ENCODE peak calls at places on chromosomes 2 and 18, in five cellular contexts. I is iPS DF 19.7; T is progenitor cell of endocrine pancreas; L is CD8-positive, alpha-beta memory T cell; W is activated CD8-positive, alpha-beta memory T cell treated with anti-CD3 and anti-CD28 coated beads for 48 hours. B is an unnamed sample.

GRCh38 chr2:16745466-16745865 is 79.8 kb upstream of the CYRIA start:
- DNase-seq in I (no peak), T (no peak), L (no peak), W (no peak), B (no peak)

GRCh38 chr2:11169333-11169732 is 14.1 kb downstream of the SLC66A3 start:
- DNase-seq in I (no peak), T (no peak), L (no peak), W (no peak), B (no peak)

GRCh38 chr2:26099933-26100332 is 66.0 kb downstream of the RAB10 start:
- DNase-seq in I (no peak), T (no peak), L (no peak), W (no peak), B (no peak)

GRCh38 chr2:193103064-193103463 is 908.3 kb upstream of the TMEFF2 start:
- DNase-seq in I (no peak), T (no peak), L (no peak), W (no peak), B (no peak)

GRCh38 chr2:15844099-15844801 is 96.1 kb upstream of the MYCN start:
- DNase-seq in I (no peak), T (no peak), L (no peak), W (no peak), B (no peak)

GRCh38 chr18:45920367-45920766 is 46.8 kb downstream of the EPG5 start:
- DNase-seq in I (no peak), T (no peak), L (no peak), W (no peak), B (peak)

GRCh38 chr2:239021224-239021623 is 173.3 kb downstream of the TWIST2 start:
- DNase-seq in I (no peak), T (no peak), L (no peak), W (no peak), B (no peak)

GRCh38 chr18:44767807-44768206 is 87.1 kb downstream of the SETBP1 start:
- DNase-seq in I (no peak), T (no peak), L (no peak), W (no peak), B (no peak)

GRCh38 chr2:107027205-107027604 is 141.2 kb upstream of the ST6GAL2 start:
- DNase-seq in I (no peak), T (no peak), L (no peak), W (no peak), B (no peak)

GRCh38 chr2:220949476-220949875 is 622.6 kb downstream of the EPHA4 start:
- DNase-seq in I (peak), T (no peak), L (no peak), W (no peak), B (no peak)

GRCh38 chr2:100783986-100784385 is 36.0 kb upstream of the NPAS2 start:
- DNase-seq in I (no peak), T (no peak), L (no peak), W (no peak), B (no peak)

GRCh38 chr2:235564884-235565530 is 71.2 kb downstream of the AGAP1 start:
- DNase-seq in I (no peak), T (no peak), L (no peak), W (no peak), B (no peak)

GRCh38 chr2:76008001-76008702 is 297.4 kb upstream of the GCFC2 start:
- DNase-seq in I (no peak), T (no peak), L (no peak), W (no peak), B (peak)

GRCh38 chr2:218145124-218145523 is 19.3 kb downstream of the CXCR2 start:
- DNase-seq in I (no peak), T (no peak), L (no peak), W (no peak), B (no peak)

GRCh38 chr2:147688252-147688651 is 156.6 kb upstream of the ACVR2A start:
- DNase-seq in I (no peak), T (no peak), L (no peak), W (no peak), B (no peak)

GRCh38 chr2:239400000-239400831 is 604 bp downstream of the HDAC4 start:
- DNase-seq in I (no peak), T (no peak), L (no peak), W (no peak), B (no peak)

GRCh38 chr18:11310476-11311086 is 161.2 kb upstream of the PIEZO2 start:
- DNase-seq in I (no peak), T (peak), L (no peak), W (no peak), B (no peak)

GRCh38 chr2:161115605-161116097 is 44.6 kb upstream of the TANK start:
- DNase-seq in I (no peak), T (no peak), L (no peak), W (no peak), B (no peak)

GRCh38 chr2:217832987-217833386 is 169.8 kb downstream of the TNS1 start:
- DNase-seq in I (no peak), T (no peak), L (no peak), W (no peak), B (no peak)

GRCh38 chr18:37471619-37472018 is 94.0 kb downstream of the CELF4 start:
- DNase-seq in I (no peak), T (no peak), L (no peak), W (no peak), B (no peak)

B was measured in T47D.